ENCODE peak calls at places on chromosomes 12 and 14, in seven cellular contexts. One of them, this sample, is unnamed.

GRCh38 chr14:72678360-72678759 is 215.5 kb downstream of the DPF3 start:
- DNase-seq in mesendoderm: no peak
- DNase-seq in H9: no peak
- DNase-seq in IMR-90: peak; percentile 87
- DNase-seq in neuronal stem cell: no peak
- DNase-seq in mesenchymal stem cell: peak; percentile 60
- DNase-seq in H1: no peak
- DNase-seq in this sample: no peak

GRCh38 chr14:24795406-24795805 is 161.4 kb upstream of the GZMB start:
- DNase-seq in mesendoderm: no peak
- DNase-seq in H9: no peak
- DNase-seq in IMR-90: no peak
- DNase-seq in neuronal stem cell: no peak
- DNase-seq in mesenchymal stem cell: no peak
- DNase-seq in H1: no peak
- DNase-seq in this sample: no peak

GRCh38 chr12:818733-819132 is 66.4 kb downstream of the WNK1 start:
- DNase-seq in mesendoderm: no peak
- DNase-seq in H9: no peak
- DNase-seq in IMR-90: peak; percentile 13
- DNase-seq in neuronal stem cell: no peak
- DNase-seq in mesenchymal stem cell: no peak
- DNase-seq in H1: no peak
- DNase-seq in this sample: no peak

GRCh38 chr14:101880016-101880297 is 84.4 kb upstream of the DYNC1H1 start:
- DNase-seq in mesendoderm: no peak
- DNase-seq in H9: no peak
- DNase-seq in IMR-90: no peak
- DNase-seq in neuronal stem cell: no peak
- DNase-seq in mesenchymal stem cell: no peak
- DNase-seq in H1: no peak
- DNase-seq in this sample: no peak

GRCh38 chr12:3364226-3364625 is 126.8 kb upstream of the PRMT8 start:
- DNase-seq in mesendoderm: no peak
- DNase-seq in H9: peak; percentile 21
- DNase-seq in IMR-90: no peak
- DNase-seq in neuronal stem cell: no peak
- DNase-seq in mesenchymal stem cell: no peak
- DNase-seq in H1: no peak
- DNase-seq in this sample: no peak

GRCh38 chr12:22257100-22257499 is 77.4 kb downstream of the ST8SIA1 start:
- DNase-seq in mesendoderm: no peak
- DNase-seq in H9: no peak
- DNase-seq in IMR-90: no peak
- DNase-seq in neuronal stem cell: no peak
- DNase-seq in mesenchymal stem cell: no peak
- DNase-seq in H1: no peak
- DNase-seq in this sample: no peak

GRCh38 chr12:120397827-120398563 is 29.0 kb upstream of the MSI1 start:
- DNase-seq in mesendoderm: no peak
- DNase-seq in H9: peak; percentile 56
- DNase-seq in IMR-90: no peak
- DNase-seq in neuronal stem cell: peak; percentile 91
- DNase-seq in mesenchymal stem cell: no peak
- DNase-seq in H1: peak; percentile 56
- DNase-seq in this sample: no peak

GRCh38 chr12:4031703-4032291 is 158.6 kb upstream of the PARP11 start:
- DNase-seq in mesendoderm: no peak
- DNase-seq in H9: peak; percentile 53
- DNase-seq in IMR-90: peak; percentile 20
- DNase-seq in neuronal stem cell: no peak
- DNase-seq in mesenchymal stem cell: peak; percentile 53
- DNase-seq in H1: no peak
- DNase-seq in this sample: peak; percentile 21

GRCh38 chr12:76029982-76030377 is 1.6 kb downstream of the PHLDA1 start:
- DNase-seq in mesendoderm: peak; percentile 63
- DNase-seq in H9: no peak
- DNase-seq in IMR-90: peak; percentile 49
- DNase-seq in neuronal stem cell: no peak
- DNase-seq in mesenchymal stem cell: peak; percentile 54
- DNase-seq in H1: no peak
- DNase-seq in this sample: peak; percentile 42

GRCh38 chr12:4379410-4379809 is at the start of gene FGF23:
- DNase-seq in mesendoderm: peak; percentile 84
- DNase-seq in H9: peak; percentile 96
- DNase-seq in IMR-90: peak; percentile 41
- DNase-seq in neuronal stem cell: peak; percentile 63
- DNase-seq in mesenchymal stem cell: peak; percentile 10
- DNase-seq in H1: peak; percentile 75
- DNase-seq in this sample: no peak

GRCh38 chr14:77037338-77037782 is 8.9 kb upstream of the IRF2BPL start:
- DNase-seq in mesendoderm: no peak
- DNase-seq in H9: no peak
- DNase-seq in IMR-90: no peak
- DNase-seq in neuronal stem cell: no peak
- DNase-seq in mesenchymal stem cell: no peak
- DNase-seq in H1: no peak
- DNase-seq in this sample: no peak

GRCh38 chr14:24051789-24052655 is at the start of gene CARMIL3:
- DNase-seq in mesendoderm: peak; percentile 75
- DNase-seq in H9: peak; percentile 78
- DNase-seq in IMR-90: peak; percentile 34
- DNase-seq in neuronal stem cell: peak; percentile 69
- DNase-seq in mesenchymal stem cell: peak; percentile 49
- DNase-seq in H1: peak; percentile 89
- DNase-seq in this sample: peak; percentile 25

GRCh38 chr12:27732281-27732680 is 21.6 kb downstream of the MRPS35 start:
- DNase-seq in mesendoderm: peak; percentile 61
- DNase-seq in H9: peak; percentile 57
- DNase-seq in IMR-90: no peak
- DNase-seq in neuronal stem cell: no peak
- DNase-seq in mesenchymal stem cell: no peak
- DNase-seq in H1: no peak
- DNase-seq in this sample: no peak

GRCh38 chr12:22925593-22925992 is 300.6 kb downstream of the ETNK1 start:
- DNase-seq in mesendoderm: peak; percentile 77
- DNase-seq in H9: no peak
- DNase-seq in IMR-90: no peak
- DNase-seq in neuronal stem cell: no peak
- DNase-seq in mesenchymal stem cell: no peak
- DNase-seq in H1: no peak
- DNase-seq in this sample: no peak

GRCh38 chr12:132488127-132489077 is 1.5 kb upstream of the FBRSL1 start:
- DNase-seq in mesendoderm: no peak
- DNase-seq in H9: no peak
- DNase-seq in IMR-90: no peak
- DNase-seq in neuronal stem cell: no peak
- DNase-seq in mesenchymal stem cell: no peak
- DNase-seq in H1: no peak
- DNase-seq in this sample: no peak

GRCh38 chr14:91380116-91380515 is 37.5 kb downstream of the CCDC88C start:
- DNase-seq in mesendoderm: no peak
- DNase-seq in H9: no peak
- DNase-seq in IMR-90: no peak
- DNase-seq in neuronal stem cell: no peak
- DNase-seq in mesenchymal stem cell: no peak
- DNase-seq in H1: no peak
- DNase-seq in this sample: no peak

GRCh38 chr14:91378945-91379932 is 38.4 kb downstream of the CCDC88C start:
- DNase-seq in mesendoderm: no peak
- DNase-seq in H9: no peak
- DNase-seq in IMR-90: no peak
- DNase-seq in neuronal stem cell: no peak
- DNase-seq in mesenchymal stem cell: no peak
- DNase-seq in H1: no peak
- DNase-seq in this sample: no peak

GRCh38 chr14:91376547-91377477 is 40.8 kb downstream of the CCDC88C start:
- DNase-seq in mesendoderm: no peak
- DNase-seq in H9: no peak
- DNase-seq in IMR-90: no peak
- DNase-seq in neuronal stem cell: no peak
- DNase-seq in mesenchymal stem cell: no peak
- DNase-seq in H1: no peak
- DNase-seq in this sample: no peak

GRCh38 chr14:91375748-91376452 is 41.7 kb downstream of the CCDC88C start:
- DNase-seq in mesendoderm: no peak
- DNase-seq in H9: no peak
- DNase-seq in IMR-90: no peak
- DNase-seq in neuronal stem cell: no peak
- DNase-seq in mesenchymal stem cell: no peak
- DNase-seq in H1: no peak
- DNase-seq in this sample: no peak

DNA sequence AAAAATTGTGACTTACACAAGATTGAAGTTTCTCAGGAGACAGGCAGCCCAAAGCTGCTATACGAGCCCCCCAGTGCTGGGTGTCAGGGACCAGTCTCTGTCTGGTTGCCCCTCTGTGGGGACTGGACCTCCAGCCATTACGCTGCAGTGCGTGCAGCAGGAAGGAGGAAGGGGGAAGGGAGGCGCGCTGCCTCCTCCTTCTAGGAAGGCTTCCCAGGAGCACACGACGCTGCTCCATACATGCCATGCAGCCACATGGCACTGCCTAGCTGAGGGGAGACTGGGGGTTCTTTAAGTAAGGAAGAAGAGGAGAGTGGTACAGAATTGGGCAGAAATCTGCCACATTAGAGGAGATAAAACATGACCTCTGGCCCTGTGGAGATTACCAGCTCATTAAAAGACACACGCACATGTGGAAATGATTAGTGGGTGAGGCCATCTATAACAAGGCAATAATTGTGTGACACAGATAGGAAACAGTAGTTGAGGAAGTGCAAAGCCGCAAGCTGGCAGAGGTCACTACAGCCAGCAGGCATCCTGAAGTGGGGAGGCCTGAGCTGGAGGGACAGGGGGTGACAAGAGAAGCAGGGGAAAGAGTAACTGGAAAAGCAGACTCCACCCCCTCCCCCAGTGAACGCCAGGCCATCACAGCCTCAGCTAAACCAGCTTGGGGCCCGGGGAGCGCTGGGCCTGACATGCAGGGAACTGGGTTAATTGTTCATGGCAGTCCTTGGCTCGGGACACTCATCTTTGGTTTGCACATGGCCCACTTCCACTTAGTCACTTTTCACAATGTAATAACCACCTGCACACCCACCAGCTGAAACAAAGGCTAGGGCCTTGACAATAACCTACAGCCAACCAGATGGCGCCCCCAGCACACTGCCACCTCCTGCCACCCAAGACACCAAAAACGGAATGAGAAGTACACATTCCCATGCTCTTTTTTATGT is 39.6 kb downstream of the CCDC88C start:
- DNase-seq in mesendoderm: no peak
- DNase-seq in H9: no peak
- DNase-seq in IMR-90: no peak
- DNase-seq in neuronal stem cell: no peak
- DNase-seq in mesenchymal stem cell: no peak
- DNase-seq in H1: no peak
- DNase-seq in this sample: no peak
- H3K4me2 ChIP-seq in mesendoderm: no peak overlapping the region
- H3K4me2 ChIP-seq in H9: no peak overlapping the region
- H3K4me2 ChIP-seq in IMR-90: no peak overlapping the region
- H3K4me2 ChIP-seq in neuronal stem cell: no peak overlapping the region
- H3K4me2 ChIP-seq in mesenchymal stem cell: no peak overlapping the region
- H3K4me2 ChIP-seq in H1: no peak overlapping the region
- H3K4me2 ChIP-seq in this sample: no peak overlapping the region

GRCh38 chr12:52721838-52722470 is 18.6 kb upstream of the KRT77 start:
- DNase-seq in mesendoderm: no peak
- DNase-seq in H9: no peak
- DNase-seq in IMR-90: no peak
- DNase-seq in neuronal stem cell: no peak
- DNase-seq in mesenchymal stem cell: no peak
- DNase-seq in H1: no peak
- DNase-seq in this sample: peak; percentile 20
- H3K4ac ChIP-seq in mesendoderm: no peak overlapping the region
- H3K4ac ChIP-seq in H9: no peak overlapping the region
- H3K4ac ChIP-seq in IMR-90: no peak overlapping the region
- H3K4ac ChIP-seq in neuronal stem cell: no peak overlapping the region
- H3K4ac ChIP-seq in mesenchymal stem cell: no peak overlapping the region
- H3K4ac ChIP-seq in H1: no peak overlapping the region
- H3K4ac ChIP-seq in this sample: no peak overlapping the region

DNA sequence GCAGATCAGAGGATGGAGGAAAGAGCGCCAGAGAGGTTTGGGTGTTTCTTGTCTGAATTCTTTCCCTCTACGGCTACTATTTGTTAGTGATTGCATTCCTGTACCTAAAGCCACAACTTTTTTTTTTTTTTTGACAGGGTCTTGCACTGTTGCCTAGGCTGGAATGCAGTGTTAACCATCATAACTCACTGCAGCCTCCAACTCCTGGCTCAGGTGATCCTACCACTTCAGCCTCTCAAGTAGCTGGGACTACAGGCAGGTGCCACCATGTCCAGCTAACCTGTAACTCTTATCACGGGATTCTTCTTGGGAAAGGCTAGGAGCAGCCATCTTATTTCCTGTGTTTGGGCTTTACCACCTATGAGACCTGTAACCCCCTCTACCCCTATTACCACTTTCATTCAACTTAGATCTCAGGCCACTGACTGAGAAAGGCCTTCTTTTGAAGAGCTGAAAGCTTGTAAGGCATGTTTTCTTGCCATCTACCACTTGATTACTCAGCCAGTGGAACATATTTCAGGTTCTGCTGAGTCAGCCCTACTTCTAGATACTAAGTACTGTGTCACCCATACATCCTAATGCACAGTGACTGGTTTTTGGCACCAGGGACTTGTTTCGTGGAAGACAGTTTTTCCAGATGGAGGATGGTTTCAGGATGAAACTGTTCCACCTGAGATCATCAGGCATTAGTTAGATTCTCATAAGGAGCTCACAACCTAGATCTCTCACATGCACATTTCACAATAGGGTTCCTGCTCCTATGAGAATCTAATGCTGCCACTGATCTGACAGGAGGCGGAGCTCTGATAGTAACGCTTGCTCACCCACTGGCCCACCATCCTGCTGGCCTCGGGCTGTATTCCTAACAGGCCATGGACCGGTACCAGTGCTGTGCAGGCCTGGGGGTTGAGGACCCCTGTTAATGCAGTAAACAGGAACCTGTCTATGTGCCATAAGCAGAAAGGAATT is 6.9 kb downstream of the VEZT start:
- DNase-seq in mesendoderm: no peak
- DNase-seq in H9: no peak
- DNase-seq in IMR-90: peak; percentile 84
- DNase-seq in neuronal stem cell: no peak
- DNase-seq in mesenchymal stem cell: peak; percentile 67
- DNase-seq in H1: no peak
- DNase-seq in this sample: no peak
- H3K4me2 ChIP-seq in mesendoderm: no peak overlapping the region
- H3K4me2 ChIP-seq in H9: no peak overlapping the region
- H3K4me2 ChIP-seq in IMR-90: no peak overlapping the region
- H3K4me2 ChIP-seq in neuronal stem cell: no peak overlapping the region
- H3K4me2 ChIP-seq in mesenchymal stem cell: no peak overlapping the region
- H3K4me2 ChIP-seq in H1: no peak overlapping the region
- H3K4me2 ChIP-seq in this sample: no peak overlapping the region

DNA sequence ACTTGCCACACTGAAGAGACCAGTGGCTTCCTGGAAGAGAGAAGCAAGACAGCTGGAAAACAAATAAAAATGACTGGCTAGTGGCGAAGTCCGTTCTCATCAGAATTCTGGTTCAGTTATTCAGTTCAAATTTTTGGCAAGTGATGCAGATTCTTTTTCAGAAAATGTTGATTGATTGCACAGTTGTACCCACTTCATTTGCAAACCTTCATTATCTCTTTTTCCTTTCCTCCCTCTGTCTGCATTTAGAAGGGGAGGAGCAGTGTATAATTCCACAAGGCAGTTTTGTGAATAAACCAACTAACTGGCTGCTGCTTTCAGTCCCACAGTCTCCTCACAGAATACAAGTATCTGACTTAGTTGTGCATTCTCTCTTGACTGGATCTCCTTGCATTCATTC is 417.5 kb downstream of the NPAS3 start:
- DNase-seq in mesendoderm: no peak
- DNase-seq in H9: no peak
- DNase-seq in IMR-90: no peak
- DNase-seq in neuronal stem cell: no peak
- DNase-seq in mesenchymal stem cell: no peak
- DNase-seq in H1: no peak
- DNase-seq in this sample: no peak
- H3K4ac ChIP-seq in mesendoderm: no peak overlapping the region
- H3K4ac ChIP-seq in H9: no peak overlapping the region
- H3K4ac ChIP-seq in IMR-90: no peak overlapping the region
- H3K4ac ChIP-seq in neuronal stem cell: no peak overlapping the region
- H3K4ac ChIP-seq in mesenchymal stem cell: no peak overlapping the region
- H3K4ac ChIP-seq in H1: no peak overlapping the region
- H3K4ac ChIP-seq in this sample: no peak overlapping the region

This sample was measured in trophoblast cell.